ENCODE peak calls at places on chromosomes 13 and 19, in eight cellular contexts. U, Q, L, H, B, A, E and V are unnamed samples.

GRCh38 chr13:84097148-84097547 is 214.9 kb upstream of the SLITRK1 start:
- DNase-seq in U (no peak), Q (no peak), L (no peak), H (no peak), B (no peak), A (no peak), E (no peak), V (no peak)

GRCh38 chr13:63184693-63185092 is 1769.0 kb upstream of the PCDH20 start:
- DNase-seq in U (no peak), Q (no peak), L (no peak), H (peak), B (no peak), A (no peak), E (no peak), V (no peak)

GRCh38 chr19:41217741-41218140 is 1.3 kb upstream of the AXL start:
- DNase-seq in U (no peak), Q (no peak), L (no peak), H (no peak), B (no peak), A (no peak), E (no peak), V (no peak)

GRCh38 chr19:5354403-5354802 is 13.8 kb upstream of the PTPRS start:
- DNase-seq in U (no peak), Q (peak), L (no peak), H (peak), B (no peak), A (no peak), E (no peak), V (no peak)

GRCh38 chr13:113546571-113547247 is 37.8 kb upstream of the TFDP1 start:
- DNase-seq in U (no peak), Q (no peak), L (no peak), H (peak), B (no peak), A (peak), E (no peak), V (peak)

GRCh38 chr13:109361562-109361961 is 424.8 kb downstream of the IRS2 start:
- DNase-seq in U (no peak), Q (no peak), L (no peak), H (no peak), B (no peak), A (peak), E (no peak), V (no peak)

GRCh38 chr13:23741879-23742510 is 147.2 kb downstream of the MIPEP start:
- DNase-seq in U (no peak), Q (peak), L (no peak), H (peak), B (no peak), A (no peak), E (no peak), V (no peak)

GRCh38 chr13:39516140-39516539 is 86.9 kb downstream of the LHFPL6 start:
- DNase-seq in U (no peak), Q (no peak), L (no peak), H (no peak), B (no peak), A (no peak), E (no peak), V (no peak)

GRCh38 chr13:25971499-25972145 is 80.2 kb downstream of the SHISA2 start:
- DNase-seq in U (peak), Q (no peak), L (peak), H (no peak), B (no peak), A (no peak), E (no peak), V (no peak)

GRCh38 chr13:28423010-28423409 is 71.9 kb downstream of the FLT1 start:
- DNase-seq in U (peak), Q (no peak), L (no peak), H (no peak), B (peak), A (peak), E (no peak), V (no peak)

GRCh38 chr19:6979341-6979740 is 41.9 kb downstream of the MBD3L2B start:
- DNase-seq in U (no peak), Q (no peak), L (no peak), H (no peak), B (no peak), A (no peak), E (no peak), V (no peak)

GRCh38 chr19:58466760-58467589 is at the start of gene ZNF324:
- DNase-seq in U (peak), Q (peak), L (peak), H (peak), B (peak), A (peak), E (peak), V (peak)

GRCh38 chr13:51845574-51846318 is 769 bp upstream of the TMEM272 start:
- DNase-seq in U (no peak), Q (no peak), L (no peak), H (no peak), B (no peak), A (no peak), E (no peak), V (no peak)

GRCh38 chr19:32415246-32415645 is 9.7 kb downstream of the DPY19L3 start:
- DNase-seq in U (no peak), Q (no peak), L (no peak), H (no peak), B (no peak), A (no peak), E (no peak), V (no peak)

GRCh38 chr13:67133476-67133875 is 96.7 kb downstream of the PCDH9 start:
- DNase-seq in U (no peak), Q (no peak), L (no peak), H (no peak), B (no peak), A (no peak), E (no peak), V (no peak)

GRCh38 chr19:46946611-46947238 is 72.9 kb upstream of the NPAS1 start:
- DNase-seq in U (no peak), Q (no peak), L (no peak), H (no peak), B (peak), A (no peak), E (no peak), V (no peak)

GRCh38 chr13:55654243-55654642 is 1486.5 kb upstream of the PRR20A start:
- DNase-seq in U (no peak), Q (no peak), L (no peak), H (no peak), B (no peak), A (no peak), E (no peak), V (no peak)

GRCh38 chr19:11191273-11191755 is 6.0 kb downstream of the KANK2 start:
- DNase-seq in U (no peak), Q (peak), L (no peak), H (peak), B (no peak), A (no peak), E (no peak), V (peak)

GRCh38 chr19:12603714-12604113 is 6.9 kb downstream of the ZNF490 start:
- DNase-seq in U (peak), Q (no peak), L (no peak), H (no peak), B (no peak), A (no peak), E (no peak), V (no peak)

GRCh38 chr13:113635709-113636108 is 22.3 kb downstream of the ATP4B start:
- DNase-seq in U (no peak), Q (no peak), L (no peak), H (no peak), B (no peak), A (no peak), E (no peak), V (no peak)

GRCh38 chr13:23608704-23609413 is 38.6 kb downstream of the TNFRSF19 start:
- DNase-seq in U (no peak), Q (no peak), L (no peak), H (peak), B (peak), A (peak), E (no peak), V (no peak)

GRCh38 chr19:34493649-34494044 is 12.1 kb downstream of the WTIP start:
- DNase-seq in U (no peak), Q (no peak), L (no peak), H (no peak), B (no peak), A (no peak), E (no peak), V (no peak)

GRCh38 chr13:53038993-53039392 is 10.4 kb downstream of the OLFM4 start:
- DNase-seq in U (no peak), Q (no peak), L (no peak), H (no peak), B (no peak), A (no peak), E (no peak), V (no peak)

GRCh38 chr13:93476175-93476574 is 249.6 kb downstream of the GPC6 start:
- DNase-seq in U (no peak), Q (no peak), L (no peak), H (peak), B (no peak), A (no peak), E (no peak), V (no peak)

GRCh38 chr19:33862991-33863390 is 66.3 kb downstream of the KCTD15 start:
- DNase-seq in U (no peak), Q (no peak), L (no peak), H (no peak), B (no peak), A (no peak), E (no peak), V (peak)

GRCh38 chr13:50531917-50532899 is 311.3 kb downstream of the DLEU7 start:
- DNase-seq in U (peak), Q (no peak), L (no peak), H (peak), B (no peak), A (no peak), E (no peak), V (no peak)

GRCh38 chr19:49502866-49503581 is 6.8 kb downstream of the RPS11 start:
- DNase-seq in U (peak), Q (peak), L (peak), H (peak), B (no peak), A (no peak), E (no peak), V (no peak)

GRCh38 chr19:1944088-1944915 is 3.3 kb downstream of the CSNK1G2 start:
- DNase-seq in U (no peak), Q (no peak), L (no peak), H (no peak), B (no peak), A (no peak), E (no peak), V (no peak)

GRCh38 chr19:50922316-50922853 is 11.2 kb upstream of the KLK4 start:
- DNase-seq in U (peak), Q (peak), L (peak), H (peak), B (peak), A (peak), E (peak), V (peak)

GRCh38 chr19:3743486-3743885 is 18.0 kb downstream of the APBA3 start:
- DNase-seq in U (no peak), Q (peak), L (no peak), H (peak), B (no peak), A (no peak), E (no peak), V (no peak)

GRCh38 chr13:111554539-111555267 is 234.3 kb downstream of the TEX29 start:
- DNase-seq in U (no peak), Q (no peak), L (no peak), H (no peak), B (no peak), A (no peak), E (no peak), V (no peak)

GRCh38 chr19:51096473-51097165 is 11.6 kb downstream of the CTU1 start:
- DNase-seq in U (no peak), Q (no peak), L (peak), H (peak), B (no peak), A (no peak), E (no peak), V (no peak)